ENCODE peak calls at places on chromosome 12, in five cellular contexts. D is neural crest cell, V is heart right ventricle, W is suprapubic skin, Z is body of pancreas. N is an unnamed sample.

GRCh38 chr12:79692860-79693605 is 2.3 kb upstream of the PAWR start:
- DNase-seq in D (no peak), V (no peak), W (no peak), Z (no peak), N (no peak)

GRCh38 chr12:91155990-91156389 is 26.6 kb downstream of the DCN start:
- DNase-seq in D (no peak), V (no peak), W (no peak), Z (no peak), N (no peak)

GRCh38 chr12:4274396-4274959 is 916 bp downstream of the CCND2 start:
- DNase-seq in D (no peak), V (no peak), W (no peak), Z (no peak), N (no peak)

GRCh38 chr12:26711072-26711471 is 121.9 kb downstream of the ITPR2 start:
- DNase-seq in D (no peak), V (no peak), W (no peak), Z (no peak), N (no peak)

GRCh38 chr12:124739953-124740561 is 123.6 kb downstream of the SCARB1 start:
- DNase-seq in D (no peak), V (no peak), W (no peak), Z (no peak), N (no peak)

GRCh38 chr12:44015333-44015941 is 179.6 kb downstream of the TMEM117 start:
- DNase-seq in D (no peak), V (no peak), W (no peak), Z (no peak), N (no peak)

GRCh38 chr12:112584266-112584722 is 165.5 kb downstream of the PTPN11 start:
- DNase-seq in D (no peak), V (no peak), W (no peak), Z (no peak), N (no peak)

GRCh38 chr12:5567021-5567744 is 135.3 kb downstream of the NTF3 start:
- DNase-seq in D (no peak), V (peak; percentile 64), W (no peak), Z (no peak), N (no peak)

GRCh38 chr12:129911437-129912049 is 7.7 kb upstream of the TMEM132D start:
- DNase-seq in D (peak; percentile 62), V (peak; percentile 12), W (no peak), Z (peak; percentile 63), N (no peak)

GRCh38 chr12:49674318-49674985 is 32.8 kb downstream of the FMNL3 start:
- DNase-seq in D (no peak), V (peak; percentile 62), W (no peak), Z (no peak), N (no peak)

GRCh38 chr12:39402922-39403321 is 40.0 kb downstream of the KIF21A start:
- DNase-seq in D (no peak), V (no peak), W (no peak), Z (no peak), N (no peak)

GRCh38 chr12:90058721-90059120 is 350.1 kb upstream of the ATP2B1 start:
- DNase-seq in D (no peak), V (peak; percentile 9), W (no peak), Z (peak; percentile 3), N (no peak)

GRCh38 chr12:20370841-20371240 is 2.5 kb downstream of the PDE3A start:
- DNase-seq in D (no peak), V (no peak), W (no peak), Z (no peak), N (no peak)

GRCh38 chr12:53973093-53974042 is at the start of gene HOXC11:
- DNase-seq in D (no peak), V (no peak), W (no peak), Z (no peak), N (no peak)

GRCh38 chr12:11749943-11750690 is 100.6 kb downstream of the ETV6 start:
- DNase-seq in D (no peak), V (no peak), W (no peak), Z (peak; percentile 58), N (no peak)

GRCh38 chr12:57517187-57517586 is 3.1 kb downstream of the DDIT3 start:
- DNase-seq in D (no peak), V (no peak), W (no peak), Z (no peak), N (no peak)

GRCh38 chr12:10941916-10942607 is 3.0 kb upstream of the TAS2R14 start:
- DNase-seq in D (no peak), V (no peak), W (no peak), Z (peak; percentile 4), N (no peak)

GRCh38 chr12:116319851-116320621 is 42.5 kb upstream of the MED13L start:
- DNase-seq in D (no peak), V (peak; percentile 72), W (no peak), Z (peak; percentile 64), N (no peak)

GRCh38 chr12:113601656-113602263 is 130.1 kb upstream of the LHX5 start:
- DNase-seq in D (peak; percentile 50), V (no peak), W (no peak), Z (no peak), N (no peak)

GRCh38 chr12:105331805-105332251 is 1.3 kb downstream of the C12orf75 start:
- DNase-seq in D (no peak), V (no peak), W (no peak), Z (no peak), N (no peak)

GRCh38 chr12:111029305-111029704 is 108.9 kb upstream of the MYL2 start:
- DNase-seq in D (no peak), V (no peak), W (no peak), Z (no peak), N (no peak)

GRCh38 chr12:108211161-108211560 is 82.1 kb downstream of the WSCD2 start:
- DNase-seq in D (no peak), V (no peak), W (no peak), Z (no peak), N (no peak)

GRCh38 chr12:42590324-42590934 is 883 bp upstream of the PRICKLE1 start:
- DNase-seq in D (no peak), V (peak; percentile 33), W (no peak), Z (peak; percentile 39), N (no peak)

GRCh38 chr12:75660107-75660530 is 148.7 kb upstream of the KRR1 start:
- DNase-seq in D (no peak), V (no peak), W (no peak), Z (no peak), N (no peak)

GRCh38 chr12:125861299-125862281 is 796.4 kb downstream of the AACS start:
- DNase-seq in D (no peak), V (peak; percentile 43), W (no peak), Z (peak; percentile 93), N (no peak)

GRCh38 chr12:27179399-27180214 is 64.5 kb upstream of the STK38L start:
- DNase-seq in D (no peak), V (peak; percentile 44), W (no peak), Z (peak; percentile 75), N (no peak)

GRCh38 chr12:78194448-78194847 is 363.8 kb downstream of the NAV3 start:
- DNase-seq in D (no peak), V (no peak), W (no peak), Z (no peak), N (no peak)

GRCh38 chr12:954736-955135 is 5.2 kb upstream of the RAD52 start:
- DNase-seq in D (no peak), V (no peak), W (no peak), Z (no peak), N (no peak)

GRCh38 chr12:62977419-62977818 is 42.5 kb upstream of the PPM1H start:
- DNase-seq in D (no peak), V (no peak), W (no peak), Z (no peak), N (no peak)

GRCh38 chr12:128190614-128191013 is 76.4 kb upstream of the TMEM132C start:
- DNase-seq in D (peak; percentile 68), V (no peak), W (no peak), Z (no peak), N (no peak)

GRCh38 chr12:22169281-22169824 is 123.3 kb downstream of the CMAS start:
- DNase-seq in D (no peak), V (no peak), W (no peak), Z (no peak), N (no peak)

GRCh38 chr12:85424581-85425348 is 144.7 kb downstream of the ALX1 start:
- DNase-seq in D (peak; percentile 18), V (no peak), W (no peak), Z (peak; percentile 61), N (no peak)

GRCh38 chr12:97177482-97177881 is 270.4 kb downstream of the NEDD1 start:
- DNase-seq in D (no peak), V (no peak), W (no peak), Z (no peak), N (no peak)

GRCh38 chr12:991350-992278 is 591 bp downstream of the ERC1 start:
- DNase-seq in D (no peak), V (peak; percentile 33), W (peak; percentile 80), Z (no peak), N (no peak)

GRCh38 chr12:83574142-83574541 is 887.4 kb downstream of the TMTC2 start:
- DNase-seq in D (no peak), V (no peak), W (no peak), Z (no peak), N (no peak)

GRCh38 chr12:76020731-76021672 is 10.6 kb downstream of the PHLDA1 start:
- DNase-seq in D (no peak), V (no peak), W (no peak), Z (peak; percentile 39), N (no peak)

GRCh38 chr12:10018390-10018789 is 8.0 kb downstream of the CLEC12B start:
- DNase-seq in D (no peak), V (no peak), W (no peak), Z (no peak), N (no peak)

DNA sequence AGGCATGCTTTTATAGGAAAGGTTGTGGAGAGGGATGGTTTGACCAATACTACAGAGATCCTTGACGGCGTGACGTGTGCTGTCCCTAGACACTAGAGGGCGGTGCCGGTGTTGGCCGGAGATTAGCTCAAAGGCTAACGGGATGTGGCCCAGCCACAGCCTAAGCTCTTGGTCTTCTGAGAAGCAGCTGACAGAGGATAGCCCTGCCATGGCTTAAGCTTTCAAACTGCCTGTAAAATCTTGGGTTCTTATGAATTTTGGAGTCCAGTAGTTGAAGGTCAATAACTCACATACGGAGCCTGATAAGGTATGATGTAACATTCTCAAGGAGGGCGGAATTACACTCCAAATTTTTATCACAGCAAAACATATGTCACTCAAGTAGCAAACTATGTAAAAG is 515.7 kb upstream of the ATXN7L3B start:
- DNase-seq in D (peak; percentile 61), V (no peak), W (no peak), Z (peak; percentile 60), N (no peak)
- TF ChIP-seq CTCF in D (peak; percentile 74), V (no peak), W (peak; percentile 31), Z (peak; percentile 56), N (no peak)

GRCh38 chr12:29301114-29301513 is 79.9 kb downstream of the ERGIC2 start:
- DNase-seq in D (no peak), V (no peak), W (no peak), Z (no peak), N (no peak)
- TF ChIP-seq CTCF in D (no peak), V (no peak), W (no peak), Z (no peak), N (no peak)

DNA sequence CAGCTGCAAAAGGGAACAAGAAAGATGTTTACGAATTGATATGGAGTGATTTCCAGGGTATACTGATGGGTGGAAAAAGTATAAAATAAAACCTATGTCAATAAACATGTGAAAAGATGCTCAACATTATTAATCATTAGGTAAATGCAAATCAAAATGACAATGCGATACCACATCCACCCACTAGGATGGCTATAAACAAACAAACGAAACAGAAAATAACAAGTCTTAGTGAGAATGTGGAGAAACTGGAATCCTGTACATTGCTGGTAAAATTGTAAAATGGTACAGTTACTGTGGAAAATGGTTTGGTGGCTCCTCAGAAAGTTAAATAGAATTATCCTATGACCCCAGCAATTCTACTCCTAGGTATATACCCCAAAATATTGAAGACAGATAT is 9.5 kb upstream of the BEST3 start:
- DNase-seq in D (no peak), V (no peak), W (no peak), Z (no peak), N (no peak)
- TF ChIP-seq CTCF in D (peak; percentile 53), V (no peak), W (no peak), Z (no peak), N (no peak)

GRCh38 chr12:47802312-47802711 is 17.4 kb downstream of the HDAC7 start:
- DNase-seq in D (no peak), V (no peak), W (no peak), Z (no peak), N (no peak)
- TF ChIP-seq CTCF in D (peak; percentile 46), V (no peak), W (peak; percentile 31), Z (no peak), N (no peak)